ENCODE peak calls at places on chromosomes 6 and 20, in eight cellular contexts. D is NCI-H2029 treated with DMSO at 0.1 percent for 48 hours, X is D341Med, L is T-helper 1 cell, C is caudate nucleus, W is G401, P is GM19239, Y is BJ. I is an unnamed sample.

GRCh38 chr20:18224968-18225568 is 63.3 kb upstream of the ZNF133 start:
- DNase-seq in D (no peak), X (no peak), L (no peak), C (peak), W (no peak), P (no peak), Y (peak), I (no peak)

GRCh38 chr6:157013649-157014365 is 236.6 kb downstream of the ARID1B start:
- DNase-seq in D (no peak), X (no peak), L (no peak), C (no peak), W (peak), P (no peak), Y (no peak), I (no peak)

GRCh38 chr20:3753098-3753497 is 14.5 kb downstream of the ADISSP start:
- DNase-seq in D (peak), X (peak), L (peak), C (peak), W (peak), P (peak), Y (no peak), I (no peak)

GRCh38 chr6:22363966-22364296 is 67.1 kb upstream of the PRL start:
- DNase-seq in D (no peak), X (no peak), L (no peak), C (no peak), W (no peak), P (no peak), Y (no peak), I (no peak)

GRCh38 chr6:138601128-138601527 is 101.8 kb upstream of the NHSL1 start:
- DNase-seq in D (peak), X (no peak), L (no peak), C (no peak), W (no peak), P (no peak), Y (no peak), I (peak)

GRCh38 chr20:35823147-35823546 is 51.3 kb downstream of the PHF20 start:
- DNase-seq in D (no peak), X (no peak), L (no peak), C (no peak), W (no peak), P (no peak), Y (no peak), I (no peak)

GRCh38 chr20:3755269-3755668 is 12.3 kb downstream of the ADISSP start:
- DNase-seq in D (no peak), X (no peak), L (no peak), C (no peak), W (no peak), P (no peak), Y (no peak), I (no peak)

GRCh38 chr20:741620-742019 is 26.7 kb downstream of the SLC52A3 start:
- DNase-seq in D (no peak), X (no peak), L (no peak), C (no peak), W (no peak), P (no peak), Y (no peak), I (no peak)

GRCh38 chr6:47714802-47715201 is 16.4 kb downstream of the ADGRF4 start:
- DNase-seq in D (no peak), X (no peak), L (no peak), C (no peak), W (no peak), P (no peak), Y (no peak), I (no peak)

GRCh38 chr6:37311666-37312473 is 41.9 kb upstream of the RNF8 start:
- DNase-seq in D (no peak), X (no peak), L (no peak), C (no peak), W (no peak), P (no peak), Y (no peak), I (no peak)

GRCh38 chr6:74879234-74879633 is 326.6 kb downstream of the COL12A1 start:
- DNase-seq in D (no peak), X (no peak), L (no peak), C (no peak), W (no peak), P (no peak), Y (peak), I (no peak)

GRCh38 chr6:31883699-31884098 is 4.9 kb upstream of the SLC44A4 start:
- DNase-seq in D (no peak), X (no peak), L (no peak), C (no peak), W (no peak), P (no peak), Y (no peak), I (no peak)

GRCh38 chr6:36129889-36130671 is at the start of gene MAPK13:
- DNase-seq in D (no peak), X (no peak), L (no peak), C (no peak), W (no peak), P (peak), Y (no peak), I (no peak)

GRCh38 chr6:3640868-3641267 is 110.6 kb downstream of the PXDC1 start:
- DNase-seq in D (no peak), X (no peak), L (no peak), C (no peak), W (no peak), P (no peak), Y (no peak), I (no peak)

GRCh38 chr6:41367700-41368099 is 32.3 kb downstream of the NCR2 start:
- DNase-seq in D (peak), X (peak), L (no peak), C (peak), W (peak), P (no peak), Y (no peak), I (peak)

GRCh38 chr6:21856096-21856825 is 262.7 kb downstream of the SOX4 start:
- DNase-seq in D (no peak), X (no peak), L (no peak), C (no peak), W (no peak), P (no peak), Y (peak), I (no peak)

GRCh38 chr6:54419885-54420284 is 111.6 kb downstream of the TINAG start:
- DNase-seq in D (no peak), X (no peak), L (no peak), C (no peak), W (no peak), P (no peak), Y (peak), I (no peak)

GRCh38 chr20:32902456-32903420 is 44.0 kb downstream of the EFCAB8 start:
- DNase-seq in D (peak), X (peak), L (peak), C (peak), W (peak), P (peak), Y (no peak), I (no peak)

GRCh38 chr6:14476793-14477531 is 359.4 kb downstream of the CD83 start:
- DNase-seq in D (no peak), X (no peak), L (no peak), C (no peak), W (peak), P (no peak), Y (peak), I (no peak)

GRCh38 chr20:33945391-33946079 is 48.2 kb upstream of the RALY start:
- DNase-seq in D (no peak), X (no peak), L (no peak), C (peak), W (no peak), P (no peak), Y (peak), I (no peak)

GRCh38 chr6:4774715-4775590 is 1.3 kb upstream of the CDYL start:
- DNase-seq in D (peak), X (no peak), L (peak), C (no peak), W (peak), P (no peak), Y (no peak), I (no peak)

GRCh38 chr20:39259010-39259803 is 297.1 kb downstream of the DHX35 start:
- DNase-seq in D (no peak), X (no peak), L (no peak), C (no peak), W (no peak), P (no peak), Y (no peak), I (no peak)

GRCh38 chr6:169719117-169719516 is 5.2 kb downstream of the PHF10 start:
- DNase-seq in D (no peak), X (no peak), L (no peak), C (no peak), W (no peak), P (no peak), Y (no peak), I (no peak)

GRCh38 chr6:56637640-56638039 is 5.0 kb downstream of the DST start:
- DNase-seq in D (no peak), X (peak), L (no peak), C (no peak), W (peak), P (no peak), Y (no peak), I (peak)

GRCh38 chr6:1612902-1613301 is 3.2 kb downstream of the FOXC1 start:
- DNase-seq in D (peak), X (no peak), L (no peak), C (no peak), W (no peak), P (no peak), Y (no peak), I (no peak)

GRCh38 chr20:57801046-57801445 is 91.2 kb upstream of the PMEPA1 start:
- DNase-seq in D (no peak), X (no peak), L (no peak), C (no peak), W (no peak), P (no peak), Y (no peak), I (no peak)

GRCh38 chr6:80186082-80186481 is 79.6 kb downstream of the BCKDHB start:
- DNase-seq in D (no peak), X (no peak), L (no peak), C (no peak), W (no peak), P (no peak), Y (no peak), I (no peak)

GRCh38 chr20:6384368-6384767 is 261.5 kb upstream of the FERMT1 start:
- DNase-seq in D (no peak), X (no peak), L (no peak), C (no peak), W (no peak), P (no peak), Y (no peak), I (no peak)

GRCh38 chr6:16989382-16989781 is 112.5 kb upstream of the STMND1 start:
- DNase-seq in D (no peak), X (no peak), L (no peak), C (no peak), W (no peak), P (no peak), Y (no peak), I (no peak)

GRCh38 chr6:43724914-43725642 is 37.5 kb upstream of the MRPS18A start:
- DNase-seq in D (peak), X (no peak), L (peak), C (peak), W (no peak), P (peak), Y (peak), I (peak)

GRCh38 chr6:160393966-160394653 is 45.9 kb downstream of the SLC22A3 start:
- DNase-seq in D (no peak), X (no peak), L (no peak), C (no peak), W (no peak), P (no peak), Y (no peak), I (no peak)

GRCh38 chr6:26103770-26104456 is 16.7 kb downstream of the HFE start:
- DNase-seq in D (peak), X (peak), L (peak), C (peak), W (peak), P (no peak), Y (peak), I (peak)

GRCh38 chr6:163367388-163368183 is 46.9 kb upstream of the QKI start:
- DNase-seq in D (no peak), X (no peak), L (no peak), C (no peak), W (no peak), P (no peak), Y (no peak), I (no peak)

GRCh38 chr20:22559711-22560305 is 24.6 kb downstream of the FOXA2 start:
- DNase-seq in D (no peak), X (no peak), L (no peak), C (no peak), W (no peak), P (no peak), Y (no peak), I (no peak)

GRCh38 chr6:106614592-106615301 is 14.6 kb downstream of the RTN4IP1 start:
- DNase-seq in D (no peak), X (no peak), L (no peak), C (no peak), W (no peak), P (no peak), Y (no peak), I (no peak)

GRCh38 chr6:132811276-132811675 is 3.1 kb upstream of the RPS12 start:
- DNase-seq in D (no peak), X (no peak), L (no peak), C (no peak), W (no peak), P (no peak), Y (no peak), I (no peak)

GRCh38 chr6:160505970-160506369 is 157.8 kb downstream of the SLC22A3 start:
- DNase-seq in D (no peak), X (no peak), L (no peak), C (no peak), W (no peak), P (no peak), Y (no peak), I (no peak)

GRCh38 chr20:45254867-45255266 is 503 bp upstream of the SLPI start:
- DNase-seq in D (no peak), X (no peak), L (no peak), C (no peak), W (no peak), P (no peak), Y (no peak), I (no peak)